ENCODE peak calls at places on chromosome 5, in nine cellular contexts. One of them, this sample, is unnamed.

GRCh38 chr5:82351754-82352145 is 73.6 kb upstream of the RPS23 start:
- DNase-seq in upper lobe of right lung: no peak
- DNase-seq in psoas muscle: no peak
- DNase-seq in BE2C: no peak
- DNase-seq in CD8-positive, alpha-beta T cell: no peak
- DNase-seq in HepG2: peak; percentile 73
- DNase-seq in cardiac muscle cell: peak; percentile 87
- DNase-seq in brain microvascular endothelial cell: peak; percentile 70
- DNase-seq in tibial artery: no peak
- DNase-seq in this sample: no peak

GRCh38 chr5:83342475-83342874 is 129.1 kb upstream of the VCAN start:
- DNase-seq in upper lobe of right lung: no peak
- DNase-seq in psoas muscle: no peak
- DNase-seq in BE2C: no peak
- DNase-seq in CD8-positive, alpha-beta T cell: no peak
- DNase-seq in HepG2: no peak
- DNase-seq in cardiac muscle cell: no peak
- DNase-seq in brain microvascular endothelial cell: no peak
- DNase-seq in tibial artery: no peak
- DNase-seq in this sample: no peak

GRCh38 chr5:134550271-134551214 is 25.1 kb downstream of the JADE2 start:
- DNase-seq in upper lobe of right lung: no peak
- DNase-seq in psoas muscle: no peak
- DNase-seq in BE2C: no peak
- DNase-seq in CD8-positive, alpha-beta T cell: no peak
- DNase-seq in HepG2: no peak
- DNase-seq in cardiac muscle cell: no peak
- DNase-seq in brain microvascular endothelial cell: no peak
- DNase-seq in tibial artery: no peak
- DNase-seq in this sample: no peak

GRCh38 chr5:142296914-142297417 is 27.9 kb downstream of the SPRY4 start:
- DNase-seq in upper lobe of right lung: no peak
- DNase-seq in psoas muscle: no peak
- DNase-seq in BE2C: no peak
- DNase-seq in CD8-positive, alpha-beta T cell: no peak
- DNase-seq in HepG2: peak; percentile 77
- DNase-seq in cardiac muscle cell: peak; percentile 86
- DNase-seq in brain microvascular endothelial cell: peak; percentile 71
- DNase-seq in tibial artery: no peak
- DNase-seq in this sample: no peak

GRCh38 chr5:148998174-148998797 is 64.6 kb downstream of the SH3TC2 start:
- DNase-seq in upper lobe of right lung: no peak
- DNase-seq in psoas muscle: no peak
- DNase-seq in BE2C: peak; percentile 47
- DNase-seq in CD8-positive, alpha-beta T cell: no peak
- DNase-seq in HepG2: peak; percentile 38
- DNase-seq in cardiac muscle cell: peak; percentile 72
- DNase-seq in brain microvascular endothelial cell: peak; percentile 82
- DNase-seq in tibial artery: no peak
- DNase-seq in this sample: no peak

GRCh38 chr5:29993286-29993685 is 1200.2 kb upstream of the CDH6 start:
- DNase-seq in upper lobe of right lung: no peak
- DNase-seq in psoas muscle: no peak
- DNase-seq in BE2C: no peak
- DNase-seq in CD8-positive, alpha-beta T cell: no peak
- DNase-seq in HepG2: no peak
- DNase-seq in cardiac muscle cell: no peak
- DNase-seq in brain microvascular endothelial cell: no peak
- DNase-seq in tibial artery: no peak
- DNase-seq in this sample: no peak

GRCh38 chr5:103475629-103476240 is 86.9 kb downstream of the NUDT12 start:
- DNase-seq in upper lobe of right lung: no peak
- DNase-seq in psoas muscle: no peak
- DNase-seq in BE2C: no peak
- DNase-seq in CD8-positive, alpha-beta T cell: no peak
- DNase-seq in HepG2: peak; percentile 21
- DNase-seq in cardiac muscle cell: peak; percentile 74
- DNase-seq in brain microvascular endothelial cell: no peak
- DNase-seq in tibial artery: no peak
- DNase-seq in this sample: peak; percentile 53

GRCh38 chr5:132971483-132972435 is 8.3 kb upstream of the AFF4 start:
- DNase-seq in upper lobe of right lung: no peak
- DNase-seq in psoas muscle: no peak
- DNase-seq in BE2C: no peak
- DNase-seq in CD8-positive, alpha-beta T cell: no peak
- DNase-seq in HepG2: no peak
- DNase-seq in cardiac muscle cell: peak; percentile 52
- DNase-seq in brain microvascular endothelial cell: no peak
- DNase-seq in tibial artery: no peak
- DNase-seq in this sample: peak; percentile 58

GRCh38 chr5:135313405-135313804 is 85.6 kb downstream of the MACROH2A1 start:
- DNase-seq in upper lobe of right lung: no peak
- DNase-seq in psoas muscle: no peak
- DNase-seq in BE2C: no peak
- DNase-seq in CD8-positive, alpha-beta T cell: no peak
- DNase-seq in HepG2: no peak
- DNase-seq in cardiac muscle cell: no peak
- DNase-seq in brain microvascular endothelial cell: no peak
- DNase-seq in tibial artery: no peak
- DNase-seq in this sample: no peak

DNA sequence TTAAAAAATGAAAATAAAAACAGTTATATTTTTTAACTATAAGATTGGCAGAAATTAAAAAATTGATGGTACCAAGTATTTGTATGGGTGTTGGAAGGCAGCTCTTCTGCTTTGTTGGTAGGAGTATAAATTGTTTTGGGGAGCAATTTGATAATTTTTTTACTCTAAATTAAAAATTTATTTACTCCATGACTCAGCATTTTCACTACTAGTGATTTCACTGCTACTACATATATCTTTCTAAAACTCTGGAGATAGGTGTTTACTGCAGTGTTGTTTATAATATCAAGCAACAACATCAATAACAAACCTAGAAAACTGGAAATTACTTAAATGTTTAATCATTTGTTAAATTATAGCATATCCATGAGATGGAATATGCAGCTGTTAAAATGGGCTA is 18.3 kb downstream of the YTHDC2 start:
- DNase-seq in upper lobe of right lung: no peak
- DNase-seq in psoas muscle: no peak
- DNase-seq in BE2C: no peak
- DNase-seq in CD8-positive, alpha-beta T cell: no peak
- DNase-seq in HepG2: no peak
- DNase-seq in cardiac muscle cell: no peak
- DNase-seq in brain microvascular endothelial cell: no peak
- DNase-seq in tibial artery: no peak
- DNase-seq in this sample: no peak
- H3K36me3 ChIP-seq in upper lobe of right lung: peaks cover 33% of the 10 kb centered on the region
- H3K36me3 ChIP-seq in psoas muscle: no peaks in the 10 kb centered on the region
- H3K36me3 ChIP-seq in BE2C: peaks cover 14% of the 10 kb centered on the region
- H3K36me3 ChIP-seq in CD8-positive, alpha-beta T cell: peaks cover 6% of the 10 kb centered on the region
- H3K36me3 ChIP-seq in HepG2: peaks cover 14% of the 10 kb centered on the region
- H3K36me3 ChIP-seq in cardiac muscle cell: peaks cover 6% of the 10 kb centered on the region
- H3K36me3 ChIP-seq in brain microvascular endothelial cell: peaks cover 2% of the 10 kb centered on the region
- H3K36me3 ChIP-seq in tibial artery: peaks cover 26% of the 10 kb centered on the region
- H3K36me3 ChIP-seq in this sample: no peaks in the 10 kb centered on the region

GRCh38 chr5:16081376-16081775 is 98.2 kb downstream of the MARCHF11 start:
- DNase-seq in upper lobe of right lung: no peak
- DNase-seq in psoas muscle: no peak
- DNase-seq in BE2C: no peak
- DNase-seq in CD8-positive, alpha-beta T cell: no peak
- DNase-seq in HepG2: no peak
- DNase-seq in cardiac muscle cell: no peak
- DNase-seq in brain microvascular endothelial cell: no peak
- DNase-seq in tibial artery: no peak
- DNase-seq in this sample: no peak

GRCh38 chr5:16082053-16082452 is 97.5 kb downstream of the MARCHF11 start:
- DNase-seq in upper lobe of right lung: no peak
- DNase-seq in psoas muscle: no peak
- DNase-seq in BE2C: no peak
- DNase-seq in CD8-positive, alpha-beta T cell: no peak
- DNase-seq in HepG2: no peak
- DNase-seq in cardiac muscle cell: no peak
- DNase-seq in brain microvascular endothelial cell: no peak
- DNase-seq in tibial artery: no peak
- DNase-seq in this sample: no peak

GRCh38 chr5:16082982-16083381 is 96.6 kb downstream of the MARCHF11 start:
- DNase-seq in upper lobe of right lung: no peak
- DNase-seq in psoas muscle: no peak
- DNase-seq in BE2C: no peak
- DNase-seq in CD8-positive, alpha-beta T cell: no peak
- DNase-seq in HepG2: no peak
- DNase-seq in cardiac muscle cell: no peak
- DNase-seq in brain microvascular endothelial cell: no peak
- DNase-seq in tibial artery: no peak
- DNase-seq in this sample: no peak
- H3K4me3 ChIP-seq in upper lobe of right lung: no peak overlapping the region
- H3K4me3 ChIP-seq in psoas muscle: no peak overlapping the region
- H3K4me3 ChIP-seq in BE2C: no peak overlapping the region
- H3K4me3 ChIP-seq in CD8-positive, alpha-beta T cell: no peak overlapping the region
- H3K4me3 ChIP-seq in HepG2: no peak overlapping the region
- H3K4me3 ChIP-seq in cardiac muscle cell: no peak overlapping the region
- H3K4me3 ChIP-seq in brain microvascular endothelial cell: no peak overlapping the region
- H3K4me3 ChIP-seq in tibial artery: no peak overlapping the region
- H3K4me3 ChIP-seq in this sample: no peak overlapping the region

DNA sequence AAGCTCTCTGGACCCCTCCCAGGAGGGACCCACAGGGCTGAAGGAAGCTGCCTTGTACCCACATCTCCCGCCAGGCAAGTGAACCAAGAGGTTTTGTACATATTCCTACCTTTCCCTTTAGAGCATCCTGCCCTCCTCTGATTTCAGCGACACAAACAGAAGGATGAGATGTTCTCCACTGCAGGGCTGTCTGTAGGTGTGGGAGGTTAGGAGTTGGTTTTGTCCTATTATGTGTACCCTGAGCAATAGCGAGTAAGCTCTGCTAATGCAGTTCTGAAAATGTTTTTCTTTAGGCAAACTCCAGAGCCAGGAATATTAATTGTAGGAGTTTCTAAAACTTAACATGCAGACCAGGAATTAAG is 13.0 kb downstream of the SQSTM1 start:
- DNase-seq in upper lobe of right lung: no peak
- DNase-seq in psoas muscle: no peak
- DNase-seq in BE2C: no peak
- DNase-seq in CD8-positive, alpha-beta T cell: no peak
- DNase-seq in HepG2: no peak
- DNase-seq in cardiac muscle cell: no peak
- DNase-seq in brain microvascular endothelial cell: no peak
- DNase-seq in tibial artery: no peak
- DNase-seq in this sample: no peak
- H3K36me3 ChIP-seq in upper lobe of right lung: peaks cover 92% of the 10 kb centered on the region
- H3K36me3 ChIP-seq in psoas muscle: peaks cover 15% of the 10 kb centered on the region
- H3K36me3 ChIP-seq in BE2C: peaks cover 68% of the 10 kb centered on the region
- H3K36me3 ChIP-seq in CD8-positive, alpha-beta T cell: peaks cover 61% of the 10 kb centered on the region
- H3K36me3 ChIP-seq in HepG2: peaks cover 68% of the 10 kb centered on the region
- H3K36me3 ChIP-seq in cardiac muscle cell: peaks cover 52% of the 10 kb centered on the region
- H3K36me3 ChIP-seq in brain microvascular endothelial cell: peaks cover 90% of the 10 kb centered on the region
- H3K36me3 ChIP-seq in tibial artery: peaks cover 89% of the 10 kb centered on the region
- H3K36me3 ChIP-seq in this sample: peaks cover 12% of the 10 kb centered on the region

GRCh38 chr5:95958308-95959014 is 3.2 kb downstream of the ELL2 start:
- DNase-seq in upper lobe of right lung: no peak
- DNase-seq in psoas muscle: no peak
- DNase-seq in BE2C: no peak
- DNase-seq in CD8-positive, alpha-beta T cell: no peak
- DNase-seq in HepG2: peak; percentile 65
- DNase-seq in cardiac muscle cell: peak; percentile 27
- DNase-seq in brain microvascular endothelial cell: no peak
- DNase-seq in tibial artery: peak; percentile 34
- DNase-seq in this sample: no peak
- H3K4me3 ChIP-seq in upper lobe of right lung: peak overlapping the region; percentile 87
- H3K4me3 ChIP-seq in psoas muscle: peak overlapping the region; percentile 94
- H3K4me3 ChIP-seq in BE2C: no peak overlapping the region
- H3K4me3 ChIP-seq in CD8-positive, alpha-beta T cell: no peak overlapping the region
- H3K4me3 ChIP-seq in HepG2: peak overlapping the region; percentile 100
- H3K4me3 ChIP-seq in cardiac muscle cell: peak overlapping the region; percentile 98
- H3K4me3 ChIP-seq in brain microvascular endothelial cell: peak overlapping the region; percentile 81
- H3K4me3 ChIP-seq in tibial artery: peak overlapping the region; percentile 98
- H3K4me3 ChIP-seq in this sample: no peak overlapping the region

GRCh38 chr5:89441965-89442364 is 559.0 kb upstream of the MEF2C start:
- DNase-seq in upper lobe of right lung: no peak
- DNase-seq in psoas muscle: no peak
- DNase-seq in BE2C: no peak
- DNase-seq in CD8-positive, alpha-beta T cell: no peak
- DNase-seq in HepG2: no peak
- DNase-seq in cardiac muscle cell: no peak
- DNase-seq in brain microvascular endothelial cell: no peak
- DNase-seq in tibial artery: no peak
- DNase-seq in this sample: no peak

GRCh38 chr5:89435347-89435746 is 552.4 kb upstream of the MEF2C start:
- DNase-seq in upper lobe of right lung: no peak
- DNase-seq in psoas muscle: no peak
- DNase-seq in BE2C: no peak
- DNase-seq in CD8-positive, alpha-beta T cell: no peak
- DNase-seq in HepG2: no peak
- DNase-seq in cardiac muscle cell: no peak
- DNase-seq in brain microvascular endothelial cell: no peak
- DNase-seq in tibial artery: no peak
- DNase-seq in this sample: no peak

GRCh38 chr5:89440670-89441069 is 557.7 kb upstream of the MEF2C start:
- DNase-seq in upper lobe of right lung: no peak
- DNase-seq in psoas muscle: no peak
- DNase-seq in BE2C: no peak
- DNase-seq in CD8-positive, alpha-beta T cell: no peak
- DNase-seq in HepG2: no peak
- DNase-seq in cardiac muscle cell: no peak
- DNase-seq in brain microvascular endothelial cell: no peak
- DNase-seq in tibial artery: no peak
- DNase-seq in this sample: no peak

GRCh38 chr5:89436464-89436863 is 553.5 kb upstream of the MEF2C start:
- DNase-seq in upper lobe of right lung: no peak
- DNase-seq in psoas muscle: no peak
- DNase-seq in BE2C: no peak
- DNase-seq in CD8-positive, alpha-beta T cell: no peak
- DNase-seq in HepG2: no peak
- DNase-seq in cardiac muscle cell: no peak
- DNase-seq in brain microvascular endothelial cell: no peak
- DNase-seq in tibial artery: no peak
- DNase-seq in this sample: no peak

DNA sequence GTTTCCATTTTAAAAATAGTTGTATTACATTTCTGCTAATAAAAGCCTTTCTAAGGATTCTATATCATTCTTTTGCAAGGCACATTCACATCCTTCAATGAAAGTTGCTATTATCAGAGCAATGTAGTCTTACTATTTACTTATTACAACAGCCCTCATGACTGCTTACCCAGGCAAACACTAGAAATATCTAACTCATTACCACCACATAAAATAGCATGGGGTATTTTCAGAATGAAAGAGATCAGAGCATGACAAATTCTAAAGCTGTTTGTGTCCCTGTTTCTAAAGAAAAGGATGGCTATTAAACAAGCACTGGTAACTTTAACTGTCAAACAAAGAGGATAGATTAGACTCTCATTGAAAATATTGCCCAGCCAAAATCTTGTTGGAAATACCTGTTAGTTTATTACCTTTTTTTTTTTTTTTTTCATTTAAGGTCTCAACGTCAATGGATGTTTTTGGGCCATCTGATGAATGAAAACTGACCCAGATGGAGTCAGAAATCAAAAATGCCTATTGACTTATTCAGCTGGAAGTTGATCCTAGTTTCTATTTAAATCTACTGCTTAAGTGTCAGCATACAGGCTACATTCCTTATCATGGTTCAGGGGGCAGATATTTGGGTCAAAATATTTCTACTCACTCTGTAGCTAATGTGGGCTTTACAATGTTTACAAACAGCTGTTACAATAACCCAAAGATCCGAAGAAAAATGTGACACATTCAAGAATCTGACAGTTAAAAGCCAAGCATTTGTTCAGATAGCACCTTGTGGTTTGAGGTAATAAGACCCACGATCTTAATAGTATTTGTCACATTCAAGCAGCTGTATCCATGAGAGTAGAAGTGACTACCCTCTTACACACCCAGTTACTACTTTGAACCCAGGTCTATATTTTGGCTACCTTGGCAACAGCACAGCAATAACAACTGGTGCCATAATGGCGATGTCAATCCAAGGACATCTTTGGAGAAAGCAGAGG is 554.8 kb upstream of the MEF2C start:
- DNase-seq in upper lobe of right lung: no peak
- DNase-seq in psoas muscle: no peak
- DNase-seq in BE2C: no peak
- DNase-seq in CD8-positive, alpha-beta T cell: no peak
- DNase-seq in HepG2: no peak
- DNase-seq in cardiac muscle cell: no peak
- DNase-seq in brain microvascular endothelial cell: peak; percentile 78
- DNase-seq in tibial artery: no peak
- DNase-seq in this sample: no peak
- H3K36me3 ChIP-seq in upper lobe of right lung: no peaks in the 10 kb centered on the region
- H3K36me3 ChIP-seq in psoas muscle: no peaks in the 10 kb centered on the region
- H3K36me3 ChIP-seq in BE2C: no peaks in the 10 kb centered on the region
- H3K36me3 ChIP-seq in CD8-positive, alpha-beta T cell: no peaks in the 10 kb centered on the region
- H3K36me3 ChIP-seq in HepG2: no peaks in the 10 kb centered on the region
- H3K36me3 ChIP-seq in cardiac muscle cell: no peaks in the 10 kb centered on the region
- H3K36me3 ChIP-seq in brain microvascular endothelial cell: no peaks in the 10 kb centered on the region
- H3K36me3 ChIP-seq in tibial artery: no peaks in the 10 kb centered on the region
- H3K36me3 ChIP-seq in this sample: no peaks in the 10 kb centered on the region